ENCODE peak calls at places on chromosomes 16 and 17, in six cellular contexts. One of them, this sample, is unnamed.

GRCh38 chr17:74296548-74296936 is 22.5 kb downstream of the DNAI2 start:
- DNase-seq in neural progenitor cell: peak; percentile 82
- DNase-seq in fibroblast of lung: peak; percentile 44
- DNase-seq in GM23248: peak; percentile 62
- DNase-seq in MM.1S: peak; percentile 26
- DNase-seq in PC-9: peak; percentile 51
- DNase-seq in this sample: peak; percentile 48

GRCh38 chr16:86222541-86222940 is 287.8 kb upstream of the FOXF1 start:
- DNase-seq in neural progenitor cell: peak; percentile 27
- DNase-seq in fibroblast of lung: peak; percentile 82
- DNase-seq in GM23248: peak; percentile 61
- DNase-seq in MM.1S: no peak
- DNase-seq in PC-9: no peak
- DNase-seq in this sample: no peak

GRCh38 chr16:48833461-48833860 is 223.5 kb upstream of the N4BP1 start:
- DNase-seq in neural progenitor cell: no peak
- DNase-seq in fibroblast of lung: no peak
- DNase-seq in GM23248: no peak
- DNase-seq in MM.1S: no peak
- DNase-seq in PC-9: no peak
- DNase-seq in this sample: no peak

GRCh38 chr17:40564883-40565744 is at the start of gene CCR7:
- DNase-seq in neural progenitor cell: no peak
- DNase-seq in fibroblast of lung: no peak
- DNase-seq in GM23248: no peak
- DNase-seq in MM.1S: no peak
- DNase-seq in PC-9: no peak
- DNase-seq in this sample: no peak

GRCh38 chr17:34665803-34666763 is 86.7 kb downstream of the TMEM132E start:
- DNase-seq in neural progenitor cell: peak; percentile 37
- DNase-seq in fibroblast of lung: no peak
- DNase-seq in GM23248: no peak
- DNase-seq in MM.1S: no peak
- DNase-seq in PC-9: no peak
- DNase-seq in this sample: no peak

GRCh38 chr17:29059281-29059680 is 16.3 kb downstream of the PIPOX start:
- DNase-seq in neural progenitor cell: no peak
- DNase-seq in fibroblast of lung: peak; percentile 43
- DNase-seq in GM23248: peak; percentile 79
- DNase-seq in MM.1S: no peak
- DNase-seq in PC-9: peak; percentile 70
- DNase-seq in this sample: no peak

GRCh38 chr16:74844041-74844826 is 69.6 kb upstream of the FA2H start:
- DNase-seq in neural progenitor cell: no peak
- DNase-seq in fibroblast of lung: no peak
- DNase-seq in GM23248: peak; percentile 58
- DNase-seq in MM.1S: no peak
- DNase-seq in PC-9: no peak
- DNase-seq in this sample: no peak

GRCh38 chr16:17768257-17768656 is 297.5 kb upstream of the XYLT1 start:
- DNase-seq in neural progenitor cell: no peak
- DNase-seq in fibroblast of lung: peak; percentile 70
- DNase-seq in GM23248: peak; percentile 69
- DNase-seq in MM.1S: no peak
- DNase-seq in PC-9: no peak
- DNase-seq in this sample: no peak

GRCh38 chr17:49455226-49455968 is 39.7 kb upstream of the NGFR start:
- DNase-seq in neural progenitor cell: no peak
- DNase-seq in fibroblast of lung: no peak
- DNase-seq in GM23248: peak; percentile 45
- DNase-seq in MM.1S: no peak
- DNase-seq in PC-9: no peak
- DNase-seq in this sample: no peak

GRCh38 chr17:76076765-76077581 is 2.0 kb upstream of the ZACN start:
- DNase-seq in neural progenitor cell: peak; percentile 54
- DNase-seq in fibroblast of lung: no peak
- DNase-seq in GM23248: peak; percentile 28
- DNase-seq in MM.1S: no peak
- DNase-seq in PC-9: no peak
- DNase-seq in this sample: no peak

GRCh38 chr17:8079291-8080207 is 8.0 kb downstream of the ALOX12B start:
- DNase-seq in neural progenitor cell: peak; percentile 87
- DNase-seq in fibroblast of lung: peak; percentile 42
- DNase-seq in GM23248: peak; percentile 68
- DNase-seq in MM.1S: peak; percentile 70
- DNase-seq in PC-9: no peak
- DNase-seq in this sample: peak; percentile 80

GRCh38 chr17:68314916-68315535 is 23.7 kb downstream of the ARSG start:
- DNase-seq in neural progenitor cell: no peak
- DNase-seq in fibroblast of lung: peak; percentile 30
- DNase-seq in GM23248: peak; percentile 38
- DNase-seq in MM.1S: no peak
- DNase-seq in PC-9: peak; percentile 87
- DNase-seq in this sample: no peak

GRCh38 chr16:53695070-53695469 is 8.6 kb downstream of the RPGRIP1L start:
- DNase-seq in neural progenitor cell: no peak
- DNase-seq in fibroblast of lung: peak; percentile 34
- DNase-seq in GM23248: peak; percentile 93
- DNase-seq in MM.1S: no peak
- DNase-seq in PC-9: no peak
- DNase-seq in this sample: no peak

GRCh38 chr16:77330332-77331043 is 104.3 kb downstream of the ADAMTS18 start:
- DNase-seq in neural progenitor cell: peak; percentile 88
- DNase-seq in fibroblast of lung: no peak
- DNase-seq in GM23248: no peak
- DNase-seq in MM.1S: no peak
- DNase-seq in PC-9: no peak
- DNase-seq in this sample: no peak

GRCh38 chr17:5210853-5211252 is 19.2 kb upstream of the ZNF594 start:
- DNase-seq in neural progenitor cell: no peak
- DNase-seq in fibroblast of lung: no peak
- DNase-seq in GM23248: peak; percentile 9
- DNase-seq in MM.1S: no peak
- DNase-seq in PC-9: no peak
- DNase-seq in this sample: no peak

GRCh38 chr16:85174871-85175723 is 62.8 kb upstream of the CIBAR2 start:
- DNase-seq in neural progenitor cell: no peak
- DNase-seq in fibroblast of lung: peak; percentile 20
- DNase-seq in GM23248: peak; percentile 76
- DNase-seq in MM.1S: no peak
- DNase-seq in PC-9: no peak
- DNase-seq in this sample: peak; percentile 76

GRCh38 chr17:45782889-45783592 is 1.1 kb upstream of the CRHR1 start:
- DNase-seq in neural progenitor cell: peak; percentile 90
- DNase-seq in fibroblast of lung: no peak
- DNase-seq in GM23248: peak; percentile 31
- DNase-seq in MM.1S: no peak
- DNase-seq in PC-9: no peak
- DNase-seq in this sample: peak; percentile 58

GRCh38 chr16:68349838-68350410 is 39.1 kb downstream of the PRMT7 start:
- DNase-seq in neural progenitor cell: no peak
- DNase-seq in fibroblast of lung: no peak
- DNase-seq in GM23248: no peak
- DNase-seq in MM.1S: no peak
- DNase-seq in PC-9: no peak
- DNase-seq in this sample: no peak

GRCh38 chr16:17350212-17350611 is 120.5 kb downstream of the XYLT1 start:
- DNase-seq in neural progenitor cell: no peak
- DNase-seq in fibroblast of lung: no peak
- DNase-seq in GM23248: peak; percentile 90
- DNase-seq in MM.1S: no peak
- DNase-seq in PC-9: no peak
- DNase-seq in this sample: no peak

GRCh38 chr17:32124985-32125847 is 17.1 kb upstream of the RHOT1 start:
- DNase-seq in neural progenitor cell: no peak
- DNase-seq in fibroblast of lung: no peak
- DNase-seq in GM23248: no peak
- DNase-seq in MM.1S: no peak
- DNase-seq in PC-9: no peak
- DNase-seq in this sample: no peak

GRCh38 chr17:26731005-26731921 is 562.7 kb upstream of the WSB1 start:
- DNase-seq in neural progenitor cell: no peak
- DNase-seq in fibroblast of lung: no peak
- DNase-seq in GM23248: peak; percentile 9
- DNase-seq in MM.1S: no peak
- DNase-seq in PC-9: no peak
- DNase-seq in this sample: no peak

GRCh38 chr16:30585022-30585399 is 486 bp downstream of the ZNF785 start:
- DNase-seq in neural progenitor cell: peak; percentile 37
- DNase-seq in fibroblast of lung: peak; percentile 14
- DNase-seq in GM23248: peak; percentile 64
- DNase-seq in MM.1S: no peak
- DNase-seq in PC-9: no peak
- DNase-seq in this sample: peak; percentile 51

GRCh38 chr17:57552114-57552601 is 192.9 kb downstream of the CCDC182 start:
- DNase-seq in neural progenitor cell: peak; percentile 83
- DNase-seq in fibroblast of lung: peak; percentile 34
- DNase-seq in GM23248: peak; percentile 42
- DNase-seq in MM.1S: no peak
- DNase-seq in PC-9: peak; percentile 26
- DNase-seq in this sample: no peak

GRCh38 chr16:89918453-89919347 is at the start of gene MC1R:
- DNase-seq in neural progenitor cell: peak; percentile 62
- DNase-seq in fibroblast of lung: peak; percentile 29
- DNase-seq in GM23248: peak; percentile 68
- DNase-seq in MM.1S: peak; percentile 19
- DNase-seq in PC-9: no peak
- DNase-seq in this sample: peak; percentile 75

GRCh38 chr17:80083136-80083661 is 18.2 kb upstream of the GAA start:
- DNase-seq in neural progenitor cell: no peak
- DNase-seq in fibroblast of lung: no peak
- DNase-seq in GM23248: no peak
- DNase-seq in MM.1S: no peak
- DNase-seq in PC-9: no peak
- DNase-seq in this sample: no peak
- TF ChIP-seq EZH2 in neural progenitor cell: no peak
- TF ChIP-seq EZH2 in fibroblast of lung: no peak
- TF ChIP-seq EZH2 in GM23248: no peak
- TF ChIP-seq EZH2 in MM.1S: no peak
- TF ChIP-seq EZH2 in PC-9: no peak
- TF ChIP-seq EZH2 in this sample: no peak

GRCh38 chr16:88639231-88640038 is 1.1 kb downstream of the IL17C start:
- DNase-seq in neural progenitor cell: peak; percentile 59
- DNase-seq in fibroblast of lung: no peak
- DNase-seq in GM23248: peak; percentile 46
- DNase-seq in MM.1S: no peak
- DNase-seq in PC-9: no peak
- DNase-seq in this sample: no peak

GRCh38 chr16:88638323-88639230 is at the start of gene IL17C:
- DNase-seq in neural progenitor cell: no peak
- DNase-seq in fibroblast of lung: no peak
- DNase-seq in GM23248: no peak
- DNase-seq in MM.1S: peak; percentile 72
- DNase-seq in PC-9: peak; percentile 40
- DNase-seq in this sample: no peak

GRCh38 chr16:88637797-88638196 is 575 bp upstream of the IL17C start:
- DNase-seq in neural progenitor cell: no peak
- DNase-seq in fibroblast of lung: no peak
- DNase-seq in GM23248: no peak
- DNase-seq in MM.1S: no peak
- DNase-seq in PC-9: no peak
- DNase-seq in this sample: no peak

GRCh38 chr16:88640520-88641247 is 2.3 kb downstream of the IL17C start:
- DNase-seq in neural progenitor cell: no peak
- DNase-seq in fibroblast of lung: no peak
- DNase-seq in GM23248: no peak
- DNase-seq in MM.1S: no peak
- DNase-seq in PC-9: no peak
- DNase-seq in this sample: no peak

GRCh38 chr16:88640039-88640495 is 1.7 kb downstream of the IL17C start:
- DNase-seq in neural progenitor cell: no peak
- DNase-seq in fibroblast of lung: no peak
- DNase-seq in GM23248: no peak
- DNase-seq in MM.1S: no peak
- DNase-seq in PC-9: no peak
- DNase-seq in this sample: no peak
- TF ChIP-seq EZH2 in neural progenitor cell: no peak
- TF ChIP-seq EZH2 in fibroblast of lung: peak; percentile 63
- TF ChIP-seq EZH2 in GM23248: no peak
- TF ChIP-seq EZH2 in MM.1S: no peak
- TF ChIP-seq EZH2 in PC-9: no peak
- TF ChIP-seq EZH2 in this sample: no peak

DNA sequence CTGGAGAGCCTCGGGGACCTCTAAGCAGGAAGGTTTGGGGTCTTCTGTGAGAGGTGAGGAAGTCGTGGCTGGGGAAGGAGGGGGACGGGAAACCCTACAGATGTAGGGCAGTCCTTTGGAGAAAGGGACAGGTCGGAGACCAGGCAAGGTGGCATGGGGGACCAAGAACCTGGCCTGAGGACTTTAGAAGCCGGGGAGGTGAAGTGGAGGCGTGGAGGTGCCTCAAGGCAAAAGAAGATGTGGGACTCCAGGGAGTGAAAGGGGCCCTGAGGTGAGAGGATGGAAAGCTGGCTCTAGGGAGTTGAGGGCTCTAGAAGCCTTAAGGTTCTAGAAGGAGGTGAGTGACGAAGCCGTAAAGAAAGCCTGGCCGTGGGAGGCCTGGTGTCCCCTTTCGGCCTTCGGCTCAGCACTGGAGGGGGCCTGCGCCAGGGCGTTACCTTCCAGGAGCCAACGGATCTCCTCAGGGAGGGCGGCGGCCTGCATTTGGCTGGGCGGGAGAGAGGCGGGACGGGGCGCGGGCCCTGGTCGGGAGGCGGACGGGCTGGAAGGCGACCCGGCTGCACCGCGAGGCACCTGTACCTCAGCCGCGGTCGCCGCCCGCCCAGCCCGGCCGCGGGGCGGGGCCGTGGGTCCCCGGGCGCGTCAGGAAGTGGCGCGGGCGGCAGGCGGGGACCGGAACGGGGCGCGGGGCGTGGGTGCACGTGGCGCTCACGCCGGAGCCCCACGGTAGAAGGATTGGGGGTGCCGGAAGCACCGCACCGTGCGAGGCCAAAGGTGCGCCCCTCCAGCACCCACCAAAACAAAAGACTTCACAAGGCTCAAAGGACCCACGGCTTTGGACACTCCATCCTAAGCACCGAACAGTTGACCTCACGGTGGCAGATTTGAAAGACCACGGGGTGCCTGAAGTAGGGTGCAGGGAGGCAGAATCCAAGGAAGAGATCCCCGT is at the start of gene SKAP1:
- DNase-seq in neural progenitor cell: peak; percentile 43
- DNase-seq in fibroblast of lung: no peak
- DNase-seq in GM23248: peak; percentile 7
- DNase-seq in MM.1S: peak; percentile 38
- DNase-seq in PC-9: no peak
- DNase-seq in this sample: no peak
- TF ChIP-seq EZH2 in neural progenitor cell: peak; percentile 77
- TF ChIP-seq EZH2 in fibroblast of lung: no peak
- TF ChIP-seq EZH2 in GM23248: peak; percentile 23
- TF ChIP-seq EZH2 in MM.1S: no peak
- TF ChIP-seq EZH2 in PC-9: no peak
- TF ChIP-seq EZH2 in this sample: no peak

DNA sequence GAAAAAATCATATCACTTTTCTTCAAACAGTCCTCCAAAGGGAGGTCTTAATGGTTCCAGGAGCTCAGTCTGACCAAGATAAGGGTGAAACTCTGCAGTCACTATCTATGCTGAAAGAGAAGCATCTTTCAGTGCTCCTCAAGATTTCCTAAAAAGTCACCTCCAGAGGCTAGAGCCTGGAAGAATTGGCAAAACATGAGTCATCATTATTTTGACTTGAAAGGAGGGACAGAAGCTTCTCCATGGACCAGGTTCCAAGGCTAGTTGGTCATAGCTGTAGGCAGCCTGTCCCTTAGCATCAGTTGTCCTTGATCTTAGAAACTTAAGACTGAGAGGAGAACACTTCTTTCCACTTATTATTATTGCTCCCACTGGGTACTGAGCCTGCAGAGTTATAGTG is 219.0 kb upstream of the ASIC2 start:
- DNase-seq in neural progenitor cell: no peak
- DNase-seq in fibroblast of lung: no peak
- DNase-seq in GM23248: no peak
- DNase-seq in MM.1S: no peak
- DNase-seq in PC-9: no peak
- DNase-seq in this sample: no peak
- TF ChIP-seq EZH2 in neural progenitor cell: no peak
- TF ChIP-seq EZH2 in fibroblast of lung: no peak
- TF ChIP-seq EZH2 in GM23248: no peak
- TF ChIP-seq EZH2 in MM.1S: no peak
- TF ChIP-seq EZH2 in PC-9: no peak
- TF ChIP-seq EZH2 in this sample: no peak